ENCODE peak calls at places on chromosomes 12 and 14, in nine cellular contexts. Q is Caco-2; H is AG09309; I is neural crest cell; V is progenitor cell of endocrine pancreas; S is tibial nerve; J is CD8-positive, alpha-beta T cell; Y is activated B cell treated with CpG ODN at 0.5 μM for 24 hours; B is cardiac fibroblast. C is an unnamed sample.
A peak's percentile ranks its signal among the peaks of the same experiment; 100 is the strongest.

GRCh38 chr12:481422-481821 is 21.7 kb downstream of the B4GALNT3 start:
- DNase-seq in Q (no peak), H (no peak), I (no peak), V (no peak), S (no peak), J (no peak), Y (no peak), B (peak; percentile 27), C (no peak)

GRCh38 chr14:90675399-90675798 is 140.8 kb downstream of the TTC7B start:
- DNase-seq in Q (no peak), H (peak; percentile 61), I (no peak), V (no peak), S (no peak), J (no peak), Y (no peak), B (peak; percentile 36), C (no peak)

GRCh38 chr12:76037130-76038105 is 5.8 kb upstream of the PHLDA1 start:
- DNase-seq in Q (peak; percentile 66), H (no peak), I (peak; percentile 20), V (no peak), S (peak; percentile 48), J (no peak), Y (no peak), B (peak; percentile 92), C (no peak)

GRCh38 chr14:97267509-97267908 is 470.3 kb downstream of the VRK1 start:
- DNase-seq in Q (no peak), H (no peak), I (no peak), V (no peak), S (no peak), J (no peak), Y (no peak), B (no peak), C (no peak)

GRCh38 chr12:109833307-109834189 is at the start of gene TRPV4:
- DNase-seq in Q (no peak), H (no peak), I (no peak), V (peak; percentile 21), S (no peak), J (no peak), Y (no peak), B (no peak), C (no peak)

GRCh38 chr14:74552623-74553022 is 59.1 kb downstream of the ISCA2 start:
- DNase-seq in Q (no peak), H (no peak), I (no peak), V (no peak), S (no peak), J (no peak), Y (no peak), B (peak; percentile 65), C (no peak)

GRCh38 chr12:75260316-75260715 is 50.7 kb upstream of the KCNC2 start:
- DNase-seq in Q (no peak), H (no peak), I (no peak), V (no peak), S (no peak), J (no peak), Y (no peak), B (no peak), C (no peak)

GRCh38 chr12:130043685-130044421 is 118.4 kb upstream of the FZD10 start:
- DNase-seq in Q (no peak), H (no peak), I (no peak), V (no peak), S (no peak), J (no peak), Y (no peak), B (no peak), C (no peak)

GRCh38 chr12:65602579-65603295 is 221.5 kb upstream of the HMGA2 start:
- DNase-seq in Q (peak; percentile 67), H (peak; percentile 79), I (peak; percentile 77), V (peak; percentile 45), S (peak; percentile 81), J (no peak), Y (no peak), B (peak; percentile 98), C (peak; percentile 55)

GRCh38 chr14:32300146-32300545 is 29.0 kb upstream of the AKAP6 start:
- DNase-seq in Q (no peak), H (no peak), I (no peak), V (no peak), S (no peak), J (no peak), Y (no peak), B (no peak), C (no peak)

GRCh38 chr14:54329082-54329695 is 67.6 kb upstream of the CDKN3 start:
- DNase-seq in Q (peak; percentile 51), H (peak; percentile 42), I (peak; percentile 44), V (no peak), S (peak; percentile 48), J (no peak), Y (no peak), B (peak; percentile 78), C (no peak)

GRCh38 chr12:46983959-46984833 is 95.2 kb upstream of the PCED1B start:
- DNase-seq in Q (peak; percentile 66), H (no peak), I (peak; percentile 10), V (no peak), S (peak; percentile 5), J (no peak), Y (no peak), B (peak; percentile 77), C (no peak)

GRCh38 chr12:89213747-89214146 is 138.6 kb downstream of the DUSP6 start:
- DNase-seq in Q (no peak), H (no peak), I (no peak), V (no peak), S (no peak), J (no peak), Y (no peak), B (no peak), C (no peak)

GRCh38 chr12:131764738-131765137 is 53.8 kb downstream of the SFSWAP start:
- DNase-seq in Q (no peak), H (no peak), I (no peak), V (no peak), S (no peak), J (no peak), Y (no peak), B (no peak), C (no peak)

GRCh38 chr14:58826845-58827686 is 189.3 kb downstream of the DACT1 start:
- DNase-seq in Q (no peak), H (no peak), I (no peak), V (no peak), S (no peak), J (no peak), Y (no peak), B (no peak), C (no peak)
- TF ChIP-seq CTCF in Q (peak; percentile 14), H (peak; percentile 13), I (peak; percentile 59), V (peak; percentile 53), S (no peak), J (no peak), Y (no peak), B (peak; percentile 31), C (peak; percentile 74)

GRCh38 chr14:106039400-106039799 is 513.0 kb downstream of the TMEM121 start:
- DNase-seq in Q (peak; percentile 63), H (no peak), I (no peak), V (no peak), S (no peak), J (peak; percentile 16), Y (peak; percentile 24), B (no peak), C (no peak)
- TF ChIP-seq CTCF in Q (peak; percentile 57), H (no peak), I (no peak), V (no peak), S (no peak), J (peak; percentile 59), Y (no peak), B (no peak), C (no peak)

GRCh38 chr12:63874897-63875296 is 30.4 kb downstream of the SRGAP1 start:
- DNase-seq in Q (no peak), H (no peak), I (no peak), V (no peak), S (no peak), J (no peak), Y (no peak), B (no peak), C (no peak)
- TF ChIP-seq CTCF in Q (no peak), H (no peak), I (no peak), V (no peak), S (no peak), J (no peak), Y (no peak), B (no peak), C (no peak)

GRCh38 chr12:59030415-59030814 is 110.1 kb upstream of the LRIG3 start:
- DNase-seq in Q (no peak), H (no peak), I (no peak), V (no peak), S (no peak), J (no peak), Y (no peak), B (no peak), C (no peak)

GRCh38 chr12:59027199-59027598 is 106.9 kb upstream of the LRIG3 start:
- DNase-seq in Q (no peak), H (no peak), I (no peak), V (no peak), S (no peak), J (no peak), Y (no peak), B (no peak), C (no peak)

GRCh38 chr12:59036341-59036740 is 116.0 kb upstream of the LRIG3 start:
- DNase-seq in Q (no peak), H (no peak), I (no peak), V (no peak), S (no peak), J (no peak), Y (no peak), B (no peak), C (no peak)

GRCh38 chr12:59036973-59037807 is 116.9 kb upstream of the LRIG3 start:
- DNase-seq in Q (no peak), H (no peak), I (no peak), V (no peak), S (no peak), J (no peak), Y (no peak), B (peak; percentile 74), C (no peak)

DNA sequence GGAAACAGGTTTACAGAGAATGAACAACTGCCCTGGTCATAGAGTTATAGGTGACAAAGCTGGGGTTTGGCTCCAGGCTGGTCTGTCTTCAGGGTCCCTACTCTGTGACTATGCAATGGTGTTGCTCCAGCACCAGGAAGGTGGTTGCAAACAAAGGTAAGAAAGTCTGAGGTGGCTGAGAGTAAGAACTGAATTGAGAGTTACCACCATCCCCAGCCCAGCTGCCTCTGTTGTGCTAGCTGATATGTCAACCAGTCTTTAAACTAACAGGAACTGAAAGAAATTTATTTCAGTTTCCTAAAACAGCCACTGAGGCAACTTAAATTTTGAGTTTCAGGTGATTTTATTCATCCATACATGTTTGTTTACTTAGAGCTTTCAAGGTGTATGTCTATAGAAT is 111.0 kb upstream of the LRIG3 start:
- DNase-seq in Q (no peak), H (no peak), I (no peak), V (no peak), S (no peak), J (no peak), Y (no peak), B (no peak), C (no peak)
- TF ChIP-seq CTCF in Q (no peak), H (no peak), I (no peak), V (no peak), S (no peak), J (no peak), Y (no peak), B (no peak), C (no peak)

DNA sequence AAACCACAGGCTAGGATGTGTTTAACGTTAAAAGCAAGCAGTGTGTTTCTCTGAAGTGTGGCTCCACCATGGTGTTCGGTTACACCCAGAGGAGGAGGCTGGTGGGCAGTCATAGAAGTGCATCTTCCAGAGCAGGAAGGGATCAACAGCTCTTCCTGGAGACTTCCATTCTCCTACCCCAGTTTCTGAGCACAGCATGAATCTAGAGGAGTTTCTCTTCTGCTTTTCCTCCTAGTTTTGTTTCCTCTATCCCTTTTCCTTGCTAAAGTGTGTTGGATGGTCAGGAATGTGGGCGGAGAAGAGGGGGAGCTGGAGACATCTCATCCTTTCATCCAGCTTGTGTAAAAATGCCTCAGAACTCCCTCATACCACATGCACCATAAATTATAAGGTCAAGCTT is 3.8 kb upstream of the CKAP4 start:
- DNase-seq in Q (no peak), H (no peak), I (no peak), V (no peak), S (no peak), J (no peak), Y (no peak), B (no peak), C (no peak)
- TF ChIP-seq CTCF in Q (no peak), H (no peak), I (no peak), V (no peak), S (no peak), J (no peak), Y (no peak), B (no peak), C (no peak)

C was measured in CD14-positive monocyte.